ENCODE peak calls at places on chromosomes 5 and 9, in eight cellular contexts. C is T-helper 9 cell, K is retina, N is HuH-7, W is non-pigmented ciliary epithelial cell, Q is GM13976, A is suprapubic skin, B is head of caudate nucleus. M is an unnamed sample.

GRCh38 chr5:956941-957729 is 51.5 kb upstream of the NKD2 start:
- DNase-seq in C (no peak), K (peak), N (no peak), W (peak), Q (peak), A (no peak), B (no peak), M (peak)

GRCh38 chr5:75626959-75627358 is 15.7 kb downstream of the ANKDD1B start:
- DNase-seq in C (no peak), K (no peak), N (no peak), W (no peak), Q (no peak), A (no peak), B (no peak), M (no peak)

GRCh38 chr5:82290908-82291307 is 12.8 kb upstream of the RPS23 start:
- DNase-seq in C (no peak), K (no peak), N (no peak), W (no peak), Q (no peak), A (no peak), B (no peak), M (no peak)

GRCh38 chr5:60803712-60804111 is 40.4 kb downstream of the ELOVL7 start:
- DNase-seq in C (no peak), K (no peak), N (no peak), W (no peak), Q (no peak), A (no peak), B (no peak), M (no peak)

GRCh38 chr5:129899454-129899853 is 4.8 kb upstream of the CHSY3 start:
- DNase-seq in C (no peak), K (no peak), N (no peak), W (no peak), Q (no peak), A (no peak), B (no peak), M (peak)

GRCh38 chr5:121731377-121731776 is 120.3 kb upstream of the FTMT start:
- DNase-seq in C (no peak), K (no peak), N (no peak), W (no peak), Q (no peak), A (no peak), B (no peak), M (no peak)

GRCh38 chr9:77977210-77977611 is 54.4 kb downstream of the GNAQ start:
- DNase-seq in C (peak), K (peak), N (peak), W (peak), Q (peak), A (peak), B (peak), M (peak)

GRCh38 chr9:120781236-120781635 is 12.0 kb downstream of the FBXW2 start:
- DNase-seq in C (no peak), K (no peak), N (no peak), W (no peak), Q (no peak), A (no peak), B (no peak), M (no peak)

GRCh38 chr5:108655750-108656450 is 91.8 kb upstream of the FER start:
- DNase-seq in C (no peak), K (no peak), N (no peak), W (no peak), Q (no peak), A (no peak), B (no peak), M (no peak)

GRCh38 chr5:135051872-135052271 is 17.8 kb upstream of the PITX1 start:
- DNase-seq in C (no peak), K (no peak), N (no peak), W (no peak), Q (no peak), A (no peak), B (no peak), M (no peak)